ENCODE peak calls at places on chromosomes 3 and 15, in six cellular contexts. One of them, this sample, is unnamed.

GRCh38 chr3:63961891-63962290 is 49.7 kb upstream of the SCAANT1 start:
- DNase-seq in mammary epithelial cell: peak
- DNase-seq in A549: peak
- DNase-seq in ovary: no peak
- DNase-seq in dorsolateral prefrontal cortex: no peak
- DNase-seq in RWPE1: peak
- DNase-seq in this sample: no peak

GRCh38 chr15:63915209-63915887 is 81.6 kb upstream of the HERC1 start:
- DNase-seq in mammary epithelial cell: no peak
- DNase-seq in A549: no peak
- DNase-seq in ovary: no peak
- DNase-seq in dorsolateral prefrontal cortex: no peak
- DNase-seq in RWPE1: no peak
- DNase-seq in this sample: peak

GRCh38 chr15:98599911-98600685 is 48.2 kb upstream of the IGF1R start:
- DNase-seq in mammary epithelial cell: peak
- DNase-seq in A549: no peak
- DNase-seq in ovary: peak
- DNase-seq in dorsolateral prefrontal cortex: no peak
- DNase-seq in RWPE1: peak
- DNase-seq in this sample: no peak

GRCh38 chr3:64266065-64266874 is 41.0 kb upstream of the PRICKLE2 start:
- DNase-seq in mammary epithelial cell: peak
- DNase-seq in A549: peak
- DNase-seq in ovary: no peak
- DNase-seq in dorsolateral prefrontal cortex: no peak
- DNase-seq in RWPE1: peak
- DNase-seq in this sample: no peak

GRCh38 chr15:46039703-46040102 is 404.9 kb downstream of the SQOR start:
- DNase-seq in mammary epithelial cell: no peak
- DNase-seq in A549: no peak
- DNase-seq in ovary: no peak
- DNase-seq in dorsolateral prefrontal cortex: no peak
- DNase-seq in RWPE1: no peak
- DNase-seq in this sample: no peak

GRCh38 chr3:118228151-118228550 is 806.5 kb downstream of the IGSF11 start:
- DNase-seq in mammary epithelial cell: peak
- DNase-seq in A549: no peak
- DNase-seq in ovary: no peak
- DNase-seq in dorsolateral prefrontal cortex: no peak
- DNase-seq in RWPE1: no peak
- DNase-seq in this sample: no peak

GRCh38 chr15:67067161-67067853 is 1.9 kb downstream of the SMAD3 start:
- DNase-seq in mammary epithelial cell: peak
- DNase-seq in A549: no peak
- DNase-seq in ovary: peak
- DNase-seq in dorsolateral prefrontal cortex: no peak
- DNase-seq in RWPE1: no peak
- DNase-seq in this sample: no peak

GRCh38 chr3:179958143-179958542 is 78.6 kb downstream of the PEX5L start:
- DNase-seq in mammary epithelial cell: no peak
- DNase-seq in A549: no peak
- DNase-seq in ovary: no peak
- DNase-seq in dorsolateral prefrontal cortex: no peak
- DNase-seq in RWPE1: no peak
- DNase-seq in this sample: no peak

GRCh38 chr3:10173095-10173925 is 8.6 kb downstream of the IRAK2 start:
- DNase-seq in mammary epithelial cell: peak
- DNase-seq in A549: peak
- DNase-seq in ovary: no peak
- DNase-seq in dorsolateral prefrontal cortex: no peak
- DNase-seq in RWPE1: no peak
- DNase-seq in this sample: no peak

GRCh38 chr3:27105904-27106303 is 263.3 kb downstream of the NEK10 start:
- DNase-seq in mammary epithelial cell: no peak
- DNase-seq in A549: peak
- DNase-seq in ovary: no peak
- DNase-seq in dorsolateral prefrontal cortex: no peak
- DNase-seq in RWPE1: no peak
- DNase-seq in this sample: no peak

GRCh38 chr15:97545799-97546198 is 414.7 kb upstream of the ARRDC4 start:
- DNase-seq in mammary epithelial cell: no peak
- DNase-seq in A549: no peak
- DNase-seq in ovary: no peak
- DNase-seq in dorsolateral prefrontal cortex: no peak
- DNase-seq in RWPE1: no peak
- DNase-seq in this sample: no peak

GRCh38 chr3:130934442-130935089 is 40.7 kb downstream of the ATP2C1 start:
- DNase-seq in mammary epithelial cell: no peak
- DNase-seq in A549: no peak
- DNase-seq in ovary: no peak
- DNase-seq in dorsolateral prefrontal cortex: no peak
- DNase-seq in RWPE1: no peak
- DNase-seq in this sample: no peak

GRCh38 chr3:139113231-139113749 is 68.6 kb upstream of the PRR23C start:
- DNase-seq in mammary epithelial cell: no peak
- DNase-seq in A549: no peak
- DNase-seq in ovary: no peak
- DNase-seq in dorsolateral prefrontal cortex: no peak
- DNase-seq in RWPE1: no peak
- DNase-seq in this sample: no peak

GRCh38 chr3:72974956-72975355 is 21.7 kb upstream of the PPP4R2 start:
- DNase-seq in mammary epithelial cell: no peak
- DNase-seq in A549: no peak
- DNase-seq in ovary: no peak
- DNase-seq in dorsolateral prefrontal cortex: no peak
- DNase-seq in RWPE1: no peak
- DNase-seq in this sample: no peak

GRCh38 chr15:80588801-80589200 is 106.3 kb upstream of the ABHD17C start:
- DNase-seq in mammary epithelial cell: peak
- DNase-seq in A549: peak
- DNase-seq in ovary: no peak
- DNase-seq in dorsolateral prefrontal cortex: no peak
- DNase-seq in RWPE1: peak
- DNase-seq in this sample: no peak

GRCh38 chr15:100873029-100873677 is 6.5 kb upstream of the ALDH1A3 start:
- DNase-seq in mammary epithelial cell: peak
- DNase-seq in A549: peak
- DNase-seq in ovary: peak
- DNase-seq in dorsolateral prefrontal cortex: peak
- DNase-seq in RWPE1: peak
- DNase-seq in this sample: peak

GRCh38 chr15:89774492-89774891 is 1.6 kb upstream of the MESP2 start:
- DNase-seq in mammary epithelial cell: peak
- DNase-seq in A549: no peak
- DNase-seq in ovary: no peak
- DNase-seq in dorsolateral prefrontal cortex: no peak
- DNase-seq in RWPE1: peak
- DNase-seq in this sample: no peak

GRCh38 chr3:13607821-13608620 is 59.1 kb downstream of the FBLN2 start:
- DNase-seq in mammary epithelial cell: no peak
- DNase-seq in A549: no peak
- DNase-seq in ovary: no peak
- DNase-seq in dorsolateral prefrontal cortex: no peak
- DNase-seq in RWPE1: no peak
- DNase-seq in this sample: peak

GRCh38 chr3:16614033-16615031 is 9.1 kb upstream of the DAZL start:
- DNase-seq in mammary epithelial cell: no peak
- DNase-seq in A549: no peak
- DNase-seq in ovary: no peak
- DNase-seq in dorsolateral prefrontal cortex: no peak
- DNase-seq in RWPE1: no peak
- DNase-seq in this sample: no peak

GRCh38 chr3:55621026-55621422 is 133.9 kb upstream of the WNT5A start:
- DNase-seq in mammary epithelial cell: no peak
- DNase-seq in A549: no peak
- DNase-seq in ovary: no peak
- DNase-seq in dorsolateral prefrontal cortex: no peak
- DNase-seq in RWPE1: no peak
- DNase-seq in this sample: no peak

GRCh38 chr3:8853081-8853480 is 83.7 kb upstream of the OXTR start:
- DNase-seq in mammary epithelial cell: no peak
- DNase-seq in A549: no peak
- DNase-seq in ovary: no peak
- DNase-seq in dorsolateral prefrontal cortex: no peak
- DNase-seq in RWPE1: no peak
- DNase-seq in this sample: no peak

GRCh38 chr3:136503056-136503455 is 249.1 kb downstream of the STAG1 start:
- DNase-seq in mammary epithelial cell: no peak
- DNase-seq in A549: no peak
- DNase-seq in ovary: no peak
- DNase-seq in dorsolateral prefrontal cortex: no peak
- DNase-seq in RWPE1: no peak
- DNase-seq in this sample: no peak
- H3K27ac ChIP-seq in mammary epithelial cell: no peak
- H3K27ac ChIP-seq in A549: no peak
- H3K27ac ChIP-seq in ovary: no peak
- H3K27ac ChIP-seq in dorsolateral prefrontal cortex: no peak
- H3K27ac ChIP-seq in RWPE1: no peak
- H3K27ac ChIP-seq in this sample: no peak

GRCh38 chr3:62727576-62727975 is 147.6 kb downstream of the CADPS start:
- DNase-seq in mammary epithelial cell: peak
- DNase-seq in A549: no peak
- DNase-seq in ovary: no peak
- DNase-seq in dorsolateral prefrontal cortex: no peak
- DNase-seq in RWPE1: no peak
- DNase-seq in this sample: no peak

GRCh38 chr3:62722344-62722743 is 152.9 kb downstream of the CADPS start:
- DNase-seq in mammary epithelial cell: no peak
- DNase-seq in A549: no peak
- DNase-seq in ovary: no peak
- DNase-seq in dorsolateral prefrontal cortex: no peak
- DNase-seq in RWPE1: no peak
- DNase-seq in this sample: no peak

GRCh38 chr3:62724503-62724902 is 150.7 kb downstream of the CADPS start:
- DNase-seq in mammary epithelial cell: no peak
- DNase-seq in A549: no peak
- DNase-seq in ovary: no peak
- DNase-seq in dorsolateral prefrontal cortex: peak
- DNase-seq in RWPE1: no peak
- DNase-seq in this sample: no peak

GRCh38 chr3:62723636-62724217 is 151.5 kb downstream of the CADPS start:
- DNase-seq in mammary epithelial cell: no peak
- DNase-seq in A549: no peak
- DNase-seq in ovary: no peak
- DNase-seq in dorsolateral prefrontal cortex: peak
- DNase-seq in RWPE1: no peak
- DNase-seq in this sample: no peak

GRCh38 chr3:62723171-62723570 is 152.0 kb downstream of the CADPS start:
- DNase-seq in mammary epithelial cell: no peak
- DNase-seq in A549: no peak
- DNase-seq in ovary: no peak
- DNase-seq in dorsolateral prefrontal cortex: no peak
- DNase-seq in RWPE1: no peak
- DNase-seq in this sample: no peak
- H3K27ac ChIP-seq in mammary epithelial cell: no peak
- H3K27ac ChIP-seq in A549: no peak
- H3K27ac ChIP-seq in ovary: no peak
- H3K27ac ChIP-seq in dorsolateral prefrontal cortex: no peak
- H3K27ac ChIP-seq in RWPE1: no peak
- H3K27ac ChIP-seq in this sample: no peak

GRCh38 chr3:170421758-170422157 is 3.1 kb downstream of the CLDN11 start:
- DNase-seq in mammary epithelial cell: no peak
- DNase-seq in A549: no peak
- DNase-seq in ovary: no peak
- DNase-seq in dorsolateral prefrontal cortex: no peak
- DNase-seq in RWPE1: no peak
- DNase-seq in this sample: no peak
- H3K27ac ChIP-seq in mammary epithelial cell: no peak
- H3K27ac ChIP-seq in A549: no peak
- H3K27ac ChIP-seq in ovary: peak
- H3K27ac ChIP-seq in dorsolateral prefrontal cortex: peak
- H3K27ac ChIP-seq in RWPE1: no peak
- H3K27ac ChIP-seq in this sample: no peak

DNA sequence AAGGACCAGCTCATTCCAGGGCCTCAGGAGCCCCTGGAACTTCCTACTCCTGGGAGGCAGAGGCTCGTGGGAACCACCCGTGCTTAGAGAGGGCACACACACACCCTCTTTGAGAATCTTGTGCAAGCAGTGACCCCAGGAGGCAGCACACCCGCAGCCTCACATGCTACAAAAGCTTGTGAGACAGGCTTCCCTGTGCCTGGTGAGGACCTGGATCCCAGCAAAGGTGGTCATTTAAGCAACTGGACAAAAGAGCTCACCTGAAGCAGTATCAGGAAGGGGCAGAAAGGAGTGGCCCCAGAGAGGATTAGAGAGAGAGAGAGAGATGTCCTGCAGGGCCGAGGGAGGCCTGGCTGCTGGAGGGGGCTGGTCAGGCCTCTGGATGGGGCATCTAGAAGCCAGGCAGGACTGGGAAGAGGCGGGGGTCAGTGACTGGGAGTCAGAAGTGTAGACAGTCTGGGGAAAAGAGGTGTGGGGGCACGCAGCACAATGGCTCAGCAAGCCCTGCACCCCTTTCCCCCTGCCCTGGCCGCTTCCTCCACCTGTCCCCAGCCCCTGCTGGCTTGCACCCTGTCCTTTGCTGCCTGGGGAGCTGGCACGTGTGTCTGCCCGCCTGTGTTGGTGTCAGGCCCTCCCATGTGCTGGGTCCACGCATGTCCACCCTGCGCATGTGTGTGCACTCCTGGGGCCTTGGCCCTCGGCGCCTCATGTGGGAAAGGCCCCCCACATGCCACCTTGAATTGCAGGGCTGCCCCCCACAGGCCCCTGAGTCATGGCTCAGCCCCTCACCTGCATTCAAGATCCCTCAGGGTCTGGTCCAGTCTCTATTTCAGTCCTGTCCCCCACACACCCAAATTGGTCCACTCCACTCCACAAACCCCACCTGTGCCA is 36.9 kb downstream of the TSPAN3 start:
- DNase-seq in mammary epithelial cell: no peak
- DNase-seq in A549: no peak
- DNase-seq in ovary: peak
- DNase-seq in dorsolateral prefrontal cortex: peak
- DNase-seq in RWPE1: no peak
- DNase-seq in this sample: peak
- H3K27ac ChIP-seq in mammary epithelial cell: no peak
- H3K27ac ChIP-seq in A549: peak
- H3K27ac ChIP-seq in ovary: no peak
- H3K27ac ChIP-seq in dorsolateral prefrontal cortex: no peak
- H3K27ac ChIP-seq in RWPE1: peak
- H3K27ac ChIP-seq in this sample: no peak

DNA sequence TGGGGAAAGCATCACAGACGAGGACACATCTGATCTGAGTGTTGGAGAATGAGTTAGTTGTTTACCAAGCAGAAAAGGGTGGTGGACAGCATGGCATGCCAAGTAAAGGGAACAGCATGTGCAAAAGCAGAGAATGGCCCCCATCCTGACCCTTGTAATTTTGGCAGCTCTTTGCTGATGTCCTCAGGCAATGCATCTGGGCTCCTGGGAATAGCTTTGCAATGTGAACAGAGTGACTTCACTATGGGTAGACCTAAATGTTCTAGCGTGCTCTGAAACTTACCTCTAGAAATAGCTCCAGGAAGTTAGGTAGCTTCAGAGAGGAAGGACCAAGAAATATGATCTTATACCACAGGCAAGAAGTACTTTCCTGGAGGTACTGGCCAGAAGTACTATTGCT is 263.4 kb downstream of the LPP start:
- DNase-seq in mammary epithelial cell: no peak
- DNase-seq in A549: no peak
- DNase-seq in ovary: no peak
- DNase-seq in dorsolateral prefrontal cortex: no peak
- DNase-seq in RWPE1: no peak
- DNase-seq in this sample: no peak
- H3K27ac ChIP-seq in mammary epithelial cell: no peak
- H3K27ac ChIP-seq in A549: no peak
- H3K27ac ChIP-seq in ovary: no peak
- H3K27ac ChIP-seq in dorsolateral prefrontal cortex: no peak
- H3K27ac ChIP-seq in RWPE1: no peak
- H3K27ac ChIP-seq in this sample: peak